ENCODE peak calls at places on chromosomes 3 and 15, in four cellular contexts. V is nephron progenitor cell; Y is fibroblast of lung; X is activated naive CD4-positive, alpha-beta T cell treated with anti-CD3 and anti-CD28 coated beads, Interleukin-2, amount 50 U/mL, for 16 hours. M is an unnamed sample.

GRCh38 chr15:53695365-53695764 is 64.1 kb downstream of the WDR72 start:
- DNase-seq in V (no peak), Y (no peak), X (no peak), M (no peak)

GRCh38 chr3:118949113-118949760 is 85.4 kb downstream of the IGSF11 start:
- DNase-seq in V (no peak), Y (no peak), X (no peak), M (no peak)

GRCh38 chr3:70615286-70615685 is 302.8 kb upstream of the MDFIC2 start:
- DNase-seq in V (no peak), Y (no peak), X (no peak), M (no peak)

GRCh38 chr3:99952306-99952705 is 134.6 kb downstream of the CMSS1 start:
- DNase-seq in V (no peak), Y (peak; percentile 67), X (no peak), M (no peak)

GRCh38 chr3:71360694-71361093 is 222.8 kb downstream of the FOXP1 start:
- DNase-seq in V (no peak), Y (no peak), X (peak; percentile 48), M (no peak)

GRCh38 chr3:8987673-8988655 is 24.7 kb upstream of the RAD18 start:
- DNase-seq in V (peak; percentile 78), Y (peak; percentile 62), X (peak; percentile 57), M (peak; percentile 64)

GRCh38 chr3:184361532-184361931 is at the start of the genes CLCN2 and POLR2H:
- DNase-seq in V (peak; percentile 81), Y (peak; percentile 48), X (peak; percentile 58), M (peak; percentile 77)

GRCh38 chr15:75237316-75237982 is 20.7 kb upstream of the GOLGA6C start:
- DNase-seq in V (no peak), Y (no peak), X (no peak), M (peak; percentile 15)

GRCh38 chr3:140420621-140421357 is 257.1 kb upstream of the TRIM42 start:
- DNase-seq in V (no peak), Y (peak; percentile 48), X (no peak), M (no peak)

GRCh38 chr3:125057186-125057850 is 1.5 kb upstream of the HEG1 start:
- DNase-seq in V (no peak), Y (peak; percentile 68), X (no peak), M (no peak)

GRCh38 chr3:71658131-71658530 is 67.1 kb downstream of the EIF4E3 start:
- DNase-seq in V (no peak), Y (peak; percentile 53), X (no peak), M (peak; percentile 89)

GRCh38 chr15:63277893-63278505 is 594 bp downstream of the APH1B start:
- DNase-seq in V (no peak), Y (no peak), X (no peak), M (no peak)

GRCh38 chr3:192216067-192216466 is 511.3 kb downstream of the FGF12 start:
- DNase-seq in V (no peak), Y (no peak), X (no peak), M (no peak)

GRCh38 chr3:194872669-194872977 is 186.9 kb downstream of the FAM43A start:
- DNase-seq in V (no peak), Y (no peak), X (no peak), M (no peak)

GRCh38 chr15:67716171-67716570 is 109.1 kb upstream of the SKOR1 start:
- DNase-seq in V (no peak), Y (no peak), X (no peak), M (no peak)

GRCh38 chr3:194715022-194715800 is 29.5 kb downstream of the FAM43A start:
- DNase-seq in V (no peak), Y (no peak), X (no peak), M (no peak)

GRCh38 chr3:16113704-16114103 is 60.8 kb upstream of the GALNT15 start:
- DNase-seq in V (no peak), Y (peak; percentile 55), X (no peak), M (no peak)

GRCh38 chr15:68812596-68813548 is 7.8 kb downstream of the ANP32A start:
- DNase-seq in V (no peak), Y (peak; percentile 18), X (no peak), M (no peak)

GRCh38 chr3:159266779-159267178 is 464.9 kb downstream of the MFSD1 start:
- DNase-seq in V (peak; percentile 65), Y (peak; percentile 17), X (no peak), M (no peak)

GRCh38 chr15:24976932-24977331 is 22.1 kb downstream of the SNRPN start:
- DNase-seq in V (no peak), Y (no peak), X (no peak), M (no peak)

GRCh38 chr3:57161915-57162314 is 3.2 kb downstream of the IL17RD start:
- DNase-seq in V (no peak), Y (no peak), X (no peak), M (no peak)

GRCh38 chr3:24264748-24265158 is 229.9 kb downstream of the THRB start:
- DNase-seq in V (no peak), Y (peak; percentile 64), X (no peak), M (no peak)

GRCh38 chr3:147385059-147386012 is 21.0 kb downstream of the ZIC4 start:
- DNase-seq in V (no peak), Y (no peak), X (no peak), M (no peak)

GRCh38 chr15:83767786-83768185 is 113.9 kb downstream of the ADAMTSL3 start:
- DNase-seq in V (no peak), Y (peak; percentile 47), X (no peak), M (no peak)

GRCh38 chr15:90560229-90560771 is 30.6 kb downstream of the CRTC3 start:
- DNase-seq in V (no peak), Y (peak; percentile 95), X (no peak), M (peak; percentile 82)

GRCh38 chr3:48034000-48034516 is 17.8 kb upstream of the MAP4 start:
- DNase-seq in V (no peak), Y (peak; percentile 57), X (no peak), M (no peak)

GRCh38 chr15:70535071-70535954 is 228.0 kb downstream of the UACA start:
- DNase-seq in V (no peak), Y (no peak), X (peak; percentile 55), M (no peak)

GRCh38 chr3:65883614-65884013 is 155.1 kb downstream of the MAGI1 start:
- DNase-seq in V (no peak), Y (peak; percentile 31), X (no peak), M (no peak)

GRCh38 chr3:47825590-47825989 is 22.7 kb downstream of the DHX30 start:
- DNase-seq in V (peak; percentile 22), Y (no peak), X (no peak), M (no peak)

GRCh38 chr15:35545825-35546580 is at the start of gene DPH6:
- DNase-seq in V (peak; percentile 81), Y (peak; percentile 85), X (peak; percentile 91), M (peak; percentile 91)

M was measured in tibial artery.